ENCODE peak calls at places on chromosomes 16 and 17, in nine cellular contexts. One of them, this sample, is unnamed.
A peak's percentile ranks its signal among the peaks of the same experiment; 100 is the strongest.

GRCh38 chr17:62755139-62755851 is 52.8 kb downstream of the MARCHF10 start:
- DNase-seq in coronary artery: no peak
- DNase-seq in A549: no peak
- DNase-seq in WERI-Rb-1: peak; percentile 37
- DNase-seq in psoas muscle: no peak
- DNase-seq in SK-N-SH: peak; percentile 49
- DNase-seq in H1: no peak
- DNase-seq in IMR-90: peak; percentile 20
- DNase-seq in lower lobe of right lung: no peak
- DNase-seq in this sample: peak; percentile 53

GRCh38 chr17:78933025-78933958 is 8.1 kb upstream of the TIMP2 start:
- DNase-seq in coronary artery: peak; percentile 87
- DNase-seq in A549: peak; percentile 99
- DNase-seq in WERI-Rb-1: peak; percentile 65
- DNase-seq in psoas muscle: peak; percentile 74
- DNase-seq in SK-N-SH: peak; percentile 68
- DNase-seq in H1: no peak
- DNase-seq in IMR-90: peak; percentile 99
- DNase-seq in lower lobe of right lung: no peak
- DNase-seq in this sample: peak; percentile 97

GRCh38 chr17:27861979-27862378 is 31.2 kb downstream of the LYRM9 start:
- DNase-seq in coronary artery: no peak
- DNase-seq in A549: no peak
- DNase-seq in WERI-Rb-1: no peak
- DNase-seq in psoas muscle: no peak
- DNase-seq in SK-N-SH: no peak
- DNase-seq in H1: no peak
- DNase-seq in IMR-90: no peak
- DNase-seq in lower lobe of right lung: no peak
- DNase-seq in this sample: no peak

GRCh38 chr17:41810659-41811548 is 845 bp downstream of the P3H4 start:
- DNase-seq in coronary artery: no peak
- DNase-seq in A549: no peak
- DNase-seq in WERI-Rb-1: peak; percentile 61
- DNase-seq in psoas muscle: no peak
- DNase-seq in SK-N-SH: peak; percentile 71
- DNase-seq in H1: no peak
- DNase-seq in IMR-90: no peak
- DNase-seq in lower lobe of right lung: peak; percentile 58
- DNase-seq in this sample: no peak

GRCh38 chr16:88777801-88778415 is 7.1 kb downstream of the PIEZO1 start:
- DNase-seq in coronary artery: no peak
- DNase-seq in A549: no peak
- DNase-seq in WERI-Rb-1: no peak
- DNase-seq in psoas muscle: peak; percentile 35
- DNase-seq in SK-N-SH: no peak
- DNase-seq in H1: no peak
- DNase-seq in IMR-90: no peak
- DNase-seq in lower lobe of right lung: no peak
- DNase-seq in this sample: no peak

GRCh38 chr17:18278867-18279266 is 18.4 kb downstream of the MIEF2 start:
- DNase-seq in coronary artery: no peak
- DNase-seq in A549: no peak
- DNase-seq in WERI-Rb-1: no peak
- DNase-seq in psoas muscle: no peak
- DNase-seq in SK-N-SH: no peak
- DNase-seq in H1: no peak
- DNase-seq in IMR-90: peak; percentile 79
- DNase-seq in lower lobe of right lung: no peak
- DNase-seq in this sample: peak; percentile 60

GRCh38 chr17:28657756-28658155 is 4.0 kb downstream of the SDF2 start:
- DNase-seq in coronary artery: no peak
- DNase-seq in A549: no peak
- DNase-seq in WERI-Rb-1: no peak
- DNase-seq in psoas muscle: no peak
- DNase-seq in SK-N-SH: no peak
- DNase-seq in H1: no peak
- DNase-seq in IMR-90: peak; percentile 69
- DNase-seq in lower lobe of right lung: no peak
- DNase-seq in this sample: no peak

GRCh38 chr17:48439473-48439872 is 9.5 kb upstream of the SKAP1 start:
- DNase-seq in coronary artery: no peak
- DNase-seq in A549: no peak
- DNase-seq in WERI-Rb-1: no peak
- DNase-seq in psoas muscle: no peak
- DNase-seq in SK-N-SH: no peak
- DNase-seq in H1: no peak
- DNase-seq in IMR-90: no peak
- DNase-seq in lower lobe of right lung: no peak
- DNase-seq in this sample: no peak

GRCh38 chr17:58184308-58184985 is 8.1 kb upstream of the EPX start:
- DNase-seq in coronary artery: no peak
- DNase-seq in A549: no peak
- DNase-seq in WERI-Rb-1: no peak
- DNase-seq in psoas muscle: no peak
- DNase-seq in SK-N-SH: peak; percentile 24
- DNase-seq in H1: peak; percentile 23
- DNase-seq in IMR-90: peak; percentile 47
- DNase-seq in lower lobe of right lung: no peak
- DNase-seq in this sample: peak; percentile 55

GRCh38 chr16:11250786-11251524 is 5.0 kb downstream of the SOCS1 start:
- DNase-seq in coronary artery: no peak
- DNase-seq in A549: no peak
- DNase-seq in WERI-Rb-1: no peak
- DNase-seq in psoas muscle: no peak
- DNase-seq in SK-N-SH: no peak
- DNase-seq in H1: no peak
- DNase-seq in IMR-90: peak; percentile 59
- DNase-seq in lower lobe of right lung: no peak
- DNase-seq in this sample: peak; percentile 34

GRCh38 chr16:74999208-74999682 is 421 bp downstream of the ZNRF1 start:
- DNase-seq in coronary artery: no peak
- DNase-seq in A549: no peak
- DNase-seq in WERI-Rb-1: no peak
- DNase-seq in psoas muscle: peak; percentile 69
- DNase-seq in SK-N-SH: no peak
- DNase-seq in H1: no peak
- DNase-seq in IMR-90: no peak
- DNase-seq in lower lobe of right lung: peak; percentile 54
- DNase-seq in this sample: no peak

GRCh38 chr17:4498461-4499397 is at the start of gene SPNS2:
- DNase-seq in coronary artery: no peak
- DNase-seq in A549: peak; percentile 93
- DNase-seq in WERI-Rb-1: peak; percentile 73
- DNase-seq in psoas muscle: peak; percentile 83
- DNase-seq in SK-N-SH: peak; percentile 97
- DNase-seq in H1: no peak
- DNase-seq in IMR-90: peak; percentile 29
- DNase-seq in lower lobe of right lung: peak; percentile 77
- DNase-seq in this sample: peak; percentile 38

GRCh38 chr16:61460020-61460419 is 576.2 kb downstream of the CDH8 start:
- DNase-seq in coronary artery: no peak
- DNase-seq in A549: no peak
- DNase-seq in WERI-Rb-1: no peak
- DNase-seq in psoas muscle: no peak
- DNase-seq in SK-N-SH: no peak
- DNase-seq in H1: no peak
- DNase-seq in IMR-90: no peak
- DNase-seq in lower lobe of right lung: no peak
- DNase-seq in this sample: no peak

GRCh38 chr16:75946058-75946457 is 219.8 kb upstream of the CPHXL start:
- DNase-seq in coronary artery: no peak
- DNase-seq in A549: no peak
- DNase-seq in WERI-Rb-1: no peak
- DNase-seq in psoas muscle: no peak
- DNase-seq in SK-N-SH: no peak
- DNase-seq in H1: no peak
- DNase-seq in IMR-90: no peak
- DNase-seq in lower lobe of right lung: no peak
- DNase-seq in this sample: no peak

GRCh38 chr17:58414596-58414997 is 2.7 kb downstream of the RNF43 start:
- DNase-seq in coronary artery: no peak
- DNase-seq in A549: no peak
- DNase-seq in WERI-Rb-1: no peak
- DNase-seq in psoas muscle: no peak
- DNase-seq in SK-N-SH: no peak
- DNase-seq in H1: no peak
- DNase-seq in IMR-90: no peak
- DNase-seq in lower lobe of right lung: no peak
- DNase-seq in this sample: no peak

GRCh38 chr16:32116080-32116479 is 137.0 kb upstream of the TP53TG3D start:
- DNase-seq in coronary artery: no peak
- DNase-seq in A549: no peak
- DNase-seq in WERI-Rb-1: no peak
- DNase-seq in psoas muscle: peak; percentile 19
- DNase-seq in SK-N-SH: no peak
- DNase-seq in H1: no peak
- DNase-seq in IMR-90: no peak
- DNase-seq in lower lobe of right lung: peak; percentile 23
- DNase-seq in this sample: no peak

GRCh38 chr17:42312285-42313130 is 24.2 kb downstream of the STAT5A start:
- DNase-seq in coronary artery: peak; percentile 88
- DNase-seq in A549: peak; percentile 86
- DNase-seq in WERI-Rb-1: peak; percentile 96
- DNase-seq in psoas muscle: peak; percentile 94
- DNase-seq in SK-N-SH: peak; percentile 93
- DNase-seq in H1: no peak
- DNase-seq in IMR-90: peak; percentile 81
- DNase-seq in lower lobe of right lung: peak; percentile 88
- DNase-seq in this sample: peak; percentile 87

GRCh38 chr17:321386-321941 is 31.1 kb downstream of the RPH3AL start:
- DNase-seq in coronary artery: no peak
- DNase-seq in A549: no peak
- DNase-seq in WERI-Rb-1: no peak
- DNase-seq in psoas muscle: peak; percentile 36
- DNase-seq in SK-N-SH: no peak
- DNase-seq in H1: no peak
- DNase-seq in IMR-90: no peak
- DNase-seq in lower lobe of right lung: no peak
- DNase-seq in this sample: no peak

GRCh38 chr17:67613961-67614360 is 103.8 kb upstream of the NOL11 start:
- DNase-seq in coronary artery: no peak
- DNase-seq in A549: no peak
- DNase-seq in WERI-Rb-1: no peak
- DNase-seq in psoas muscle: no peak
- DNase-seq in SK-N-SH: no peak
- DNase-seq in H1: no peak
- DNase-seq in IMR-90: no peak
- DNase-seq in lower lobe of right lung: no peak
- DNase-seq in this sample: no peak

GRCh38 chr16:1537763-1538289 is 4.4 kb downstream of the TMEM204 start:
- DNase-seq in coronary artery: no peak
- DNase-seq in A549: no peak
- DNase-seq in WERI-Rb-1: no peak
- DNase-seq in psoas muscle: peak; percentile 49
- DNase-seq in SK-N-SH: no peak
- DNase-seq in H1: no peak
- DNase-seq in IMR-90: no peak
- DNase-seq in lower lobe of right lung: no peak
- DNase-seq in this sample: no peak
- H3K4me3 ChIP-seq in coronary artery: peak overlapping the region; percentile 80
- H3K4me3 ChIP-seq in A549: no peak overlapping the region
- H3K4me3 ChIP-seq in WERI-Rb-1: no peak overlapping the region
- H3K4me3 ChIP-seq in psoas muscle: peak overlapping the region; percentile 72
- H3K4me3 ChIP-seq in SK-N-SH: no peak overlapping the region
- H3K4me3 ChIP-seq in H1: no peak overlapping the region
- H3K4me3 ChIP-seq in IMR-90: no peak overlapping the region
- H3K4me3 ChIP-seq in lower lobe of right lung: peak overlapping the region; percentile 73
- H3K4me3 ChIP-seq in this sample: no peak overlapping the region

DNA sequence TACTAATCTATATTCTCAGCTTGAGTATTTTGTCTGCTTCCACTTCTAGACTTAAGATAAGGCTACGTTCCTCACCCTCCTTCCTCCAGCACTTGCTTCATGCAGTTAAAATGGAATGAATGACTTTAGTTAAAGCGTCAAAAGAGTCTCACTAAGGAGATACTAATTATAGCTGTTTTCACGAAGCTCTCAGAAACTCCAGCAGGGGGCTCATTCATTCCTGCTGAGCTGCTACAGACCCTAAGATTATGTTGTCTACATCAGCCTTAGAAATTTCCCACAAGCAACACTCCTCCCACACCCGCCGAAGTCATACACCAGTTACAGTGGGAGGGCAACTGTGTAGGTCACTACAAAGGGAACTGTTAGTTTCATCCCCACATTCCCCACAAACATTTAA is 57.0 kb upstream of the KIFC3 start:
- DNase-seq in coronary artery: no peak
- DNase-seq in A549: peak; percentile 77
- DNase-seq in WERI-Rb-1: peak; percentile 38
- DNase-seq in psoas muscle: no peak
- DNase-seq in SK-N-SH: no peak
- DNase-seq in H1: no peak
- DNase-seq in IMR-90: peak; percentile 34
- DNase-seq in lower lobe of right lung: no peak
- DNase-seq in this sample: peak; percentile 62
- TF ChIP-seq CTCF in coronary artery: no peak
- TF ChIP-seq CTCF in A549: peak; percentile 55
- TF ChIP-seq CTCF in WERI-Rb-1: peak; percentile 51
- TF ChIP-seq CTCF in psoas muscle: no peak
- TF ChIP-seq CTCF in SK-N-SH: peak; percentile 40
- TF ChIP-seq CTCF in H1: peak; percentile 16
- TF ChIP-seq CTCF in IMR-90: peak; percentile 38
- TF ChIP-seq CTCF in lower lobe of right lung: no peak
- TF ChIP-seq CTCF in this sample: peak; percentile 62

DNA sequence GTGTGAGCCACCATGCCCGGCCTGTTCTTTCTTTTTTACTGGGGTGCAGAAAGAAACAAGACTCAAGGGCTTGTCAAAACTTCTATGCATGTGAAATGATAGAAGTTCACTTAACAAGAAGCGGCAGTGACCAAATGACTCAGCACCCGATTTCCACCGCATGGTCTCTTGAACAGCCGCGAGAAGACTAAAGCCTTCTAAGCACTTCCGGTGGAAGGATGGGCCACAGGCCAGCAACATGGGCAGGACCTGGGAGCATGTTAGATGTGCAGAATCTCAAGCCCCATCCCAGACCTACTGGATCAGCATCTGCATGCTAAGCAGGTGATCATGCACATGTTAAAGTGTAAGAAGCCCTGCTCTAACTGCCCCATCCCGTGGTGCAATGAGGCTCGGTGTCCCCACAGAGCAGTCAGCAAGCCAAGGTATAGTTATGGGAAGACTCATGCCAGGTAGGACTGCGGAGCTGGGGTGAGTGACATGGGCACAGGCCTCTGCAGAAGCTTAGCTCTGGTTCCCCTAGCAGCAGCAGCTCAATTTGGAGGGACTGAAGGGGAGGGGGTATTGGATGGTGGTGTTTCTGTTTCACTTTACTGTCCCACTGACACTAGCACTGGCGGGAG is 88.5 kb upstream of the HNF1B start:
- DNase-seq in coronary artery: no peak
- DNase-seq in A549: no peak
- DNase-seq in WERI-Rb-1: no peak
- DNase-seq in psoas muscle: no peak
- DNase-seq in SK-N-SH: no peak
- DNase-seq in H1: no peak
- DNase-seq in IMR-90: no peak
- DNase-seq in lower lobe of right lung: no peak
- DNase-seq in this sample: no peak
- H3K4me3 ChIP-seq in coronary artery: no peak overlapping the region
- H3K4me3 ChIP-seq in A549: no peak overlapping the region
- H3K4me3 ChIP-seq in WERI-Rb-1: no peak overlapping the region
- H3K4me3 ChIP-seq in psoas muscle: no peak overlapping the region
- H3K4me3 ChIP-seq in SK-N-SH: no peak overlapping the region
- H3K4me3 ChIP-seq in H1: no peak overlapping the region
- H3K4me3 ChIP-seq in IMR-90: no peak overlapping the region
- H3K4me3 ChIP-seq in lower lobe of right lung: no peak overlapping the region
- H3K4me3 ChIP-seq in this sample: no peak overlapping the region

GRCh38 chr16:57244767-57245471 is at the start of gene ARL2BP:
- DNase-seq in coronary artery: peak; percentile 99
- DNase-seq in A549: peak; percentile 98
- DNase-seq in WERI-Rb-1: peak; percentile 98
- DNase-seq in psoas muscle: peak; percentile 99
- DNase-seq in SK-N-SH: peak; percentile 99
- DNase-seq in H1: peak; percentile 91
- DNase-seq in IMR-90: peak; percentile 96
- DNase-seq in lower lobe of right lung: peak; percentile 99
- DNase-seq in this sample: peak; percentile 97
- TF ChIP-seq CTCF in coronary artery: no peak
- TF ChIP-seq CTCF in A549: peak; percentile 29
- TF ChIP-seq CTCF in WERI-Rb-1: peak; percentile 7
- TF ChIP-seq CTCF in psoas muscle: peak; percentile 5
- TF ChIP-seq CTCF in SK-N-SH: peak; percentile 27
- TF ChIP-seq CTCF in H1: no peak
- TF ChIP-seq CTCF in IMR-90: no peak
- TF ChIP-seq CTCF in lower lobe of right lung: peak; percentile 27
- TF ChIP-seq CTCF in this sample: no peak

This sample was measured in fibroblast of pulmonary artery.